ENCODE peak calls at places on chromosome 22, in eight cellular contexts. R is adrenal gland, B is HFF-Myc, M is NCI-H748 treated with DMSO at 0.1 percent for 48 hours, Q is HT1080, Z is AG10803, U is frontal cortex, G is NCI-H146. K is an unnamed sample.

GRCh38 chr22:29737251-29738117 is 17.7 kb downstream of the CABP7 start:
- DNase-seq in B (no peak), M (no peak), Z (no peak), R (peak; percentile 47), U (no peak), G (no peak), Q (no peak), K (no peak)

GRCh38 chr22:17795661-17796548 is 21.6 kb upstream of the BID start:
- DNase-seq in M (no peak), U (no peak), R (no peak), G (no peak), B (no peak), Q (no peak), Z (no peak), K (no peak)

GRCh38 chr22:49678137-49678841 is 149.4 kb downstream of the BRD1 start:
- DNase-seq in M (no peak), G (no peak), Q (no peak), B (no peak), U (no peak), Z (no peak), R (no peak), K (no peak)

GRCh38 chr22:48919187-48919590 is 908.5 kb downstream of the BRD1 start:
- DNase-seq in M (peak; percentile 73), R (no peak), Z (no peak), U (no peak), B (no peak), Q (no peak), G (peak; percentile 96), K (no peak)

GRCh38 chr22:44759430-44760310 is 7.3 kb downstream of the ARHGAP8 start:
- DNase-seq in R (no peak), G (no peak), Q (no peak), M (no peak), U (no peak), B (no peak), Z (no peak), K (no peak)

GRCh38 chr22:19431641-19432091 is at the start of gene HIRA:
- DNase-seq in U (peak; percentile 90), B (no peak), Z (peak; percentile 69), M (peak; percentile 71), R (peak; percentile 80), G (peak; percentile 65), Q (peak; percentile 71), K (peak; percentile 72)

GRCh38 chr22:49923445-49923844 is 5.0 kb downstream of the CRELD2 start:
- DNase-seq in Z (no peak), U (no peak), M (no peak), B (no peak), R (no peak), Q (no peak), G (no peak), K (no peak)

GRCh38 chr22:37284807-37285355 is 2.6 kb downstream of the CYTH4 start:
- DNase-seq in Z (no peak), M (no peak), U (no peak), R (peak; percentile 55), G (no peak), B (no peak), Q (no peak), K (no peak)

GRCh38 chr22:43110444-43110926 is at the start of gene BIK:
- DNase-seq in G (peak; percentile 53), B (no peak), M (peak; percentile 19), U (no peak), Z (peak; percentile 17), R (peak; percentile 60), Q (no peak), K (peak; percentile 44)

GRCh38 chr22:21590809-21591641 is 23.5 kb downstream of the UBE2L3 start:
- DNase-seq in G (no peak), M (no peak), Q (no peak), Z (no peak), R (no peak), U (no peak), B (no peak), K (no peak)

GRCh38 chr22:34015642-34016041 is 95.4 kb upstream of the LARGE1 start:
- DNase-seq in G (no peak), Q (no peak), R (no peak), U (no peak), B (no peak), Z (no peak), M (no peak), K (no peak)

GRCh38 chr22:19868773-19869471 is 14.2 kb upstream of the GNB1L start:
- DNase-seq in U (no peak), R (peak; percentile 17), M (no peak), G (peak; percentile 26), Z (no peak), Q (no peak), B (no peak), K (no peak)

GRCh38 chr22:22087854-22088657 is 105.5 kb upstream of the TOP3B start:
- DNase-seq in G (no peak), Q (no peak), R (no peak), U (no peak), B (no peak), M (no peak), Z (no peak), K (no peak)

GRCh38 chr22:45912910-45913309 is 64.1 kb downstream of the WNT7B start:
- DNase-seq in Q (no peak), B (no peak), G (no peak), M (no peak), U (no peak), Z (no peak), R (no peak), K (no peak)

GRCh38 chr22:24025475-24025874 is 14.4 kb downstream of the CABIN1 start:
- DNase-seq in M (no peak), Z (no peak), U (no peak), G (no peak), Q (no peak), R (no peak), B (no peak), K (no peak)

GRCh38 chr22:22103078-22103593 is 120.5 kb upstream of the TOP3B start:
- DNase-seq in Z (no peak), R (no peak), B (no peak), Q (peak; percentile 10), U (no peak), G (no peak), M (no peak), K (peak; percentile 11)

GRCh38 chr22:39469681-39470461 is 13.1 kb downstream of the MGAT3 start:
- DNase-seq in Q (no peak), M (no peak), B (no peak), G (no peak), Z (no peak), U (peak; percentile 70), R (no peak), K (no peak)

GRCh38 chr22:46003271-46004091 is 26.5 kb upstream of the WNT7B start:
- DNase-seq in G (no peak), Q (no peak), Z (no peak), M (no peak), B (no peak), R (peak; percentile 70), U (no peak), K (no peak)

GRCh38 chr22:39095971-39096370 is 1.1 kb upstream of the APOBEC3H start:
- DNase-seq in Z (no peak), Q (no peak), G (no peak), U (no peak), R (no peak), B (no peak), M (no peak), K (no peak)

GRCh38 chr22:23032681-23033080 is 37.6 kb upstream of the GNAZ start:
- DNase-seq in M (no peak), B (no peak), R (no peak), G (no peak), Q (no peak), U (no peak), Z (no peak), K (no peak)

GRCh38 chr22:43511276-43511910 is 99.6 kb downstream of the MPPED1 start:
- DNase-seq in Q (no peak), B (no peak), M (no peak), Z (no peak), U (no peak), R (no peak), G (no peak), K (no peak)

GRCh38 chr22:27128461-27129080 is 471.2 kb downstream of the MIAT start:
- DNase-seq in Z (peak; percentile 31), B (no peak), U (no peak), G (no peak), Q (no peak), M (no peak), R (no peak), K (no peak)

GRCh38 chr22:40401981-40402406 is 31.6 kb downstream of the SGSM3 start:
- DNase-seq in Z (no peak), Q (no peak), B (no peak), R (no peak), G (no peak), U (no peak), M (no peak), K (no peak)

GRCh38 chr22:30338802-30339201 is 12.1 kb upstream of the TBC1D10A start:
- DNase-seq in U (no peak), Z (no peak), G (no peak), M (no peak), Q (no peak), B (no peak), R (no peak), K (no peak)

GRCh38 chr22:37498289-37498909 is 12.2 kb upstream of the MFNG start:
- DNase-seq in G (peak; percentile 63), B (no peak), R (no peak), Q (no peak), Z (no peak), U (no peak), M (no peak), K (no peak)

GRCh38 chr22:40728731-40729189 is 49.5 kb downstream of the MCHR1 start:
- DNase-seq in U (no peak), Z (peak; percentile 46), Q (no peak), M (peak; percentile 22), B (no peak), G (no peak), R (no peak), K (no peak)

GRCh38 chr22:49960967-49961600 is 512 bp downstream of the PIM3 start:
- DNase-seq in G (peak; percentile 56), Z (peak; percentile 43), Q (peak; percentile 32), B (no peak), U (peak; percentile 65), M (no peak), R (peak; percentile 65), K (peak; percentile 47)

GRCh38 chr22:45031629-45032403 is 22.0 kb upstream of the PHF21B start:
- DNase-seq in M (no peak), R (no peak), Z (no peak), U (no peak), B (no peak), Q (no peak), G (no peak), K (no peak)

GRCh38 chr22:20319041-20319744 is 667 bp downstream of the DGCR6L start:
- DNase-seq in G (no peak), U (no peak), B (no peak), Z (no peak), Q (no peak), R (peak; percentile 27), M (no peak), K (no peak)

K was measured in PC-3.